ENCODE peak calls at places on chromosomes 16 and 17, in six cellular contexts. One of them, this sample, is unnamed.

GRCh38 chr17:57670769-57671545 is 74.1 kb downstream of the CCDC182 start:
- DNase-seq in left ventricle myocardium inferior: no peak
- DNase-seq in CD4-positive, alpha-beta T cell: no peak
- DNase-seq in A549: no peak
- DNase-seq in RWPE1: no peak
- DNase-seq in epithelial cell of proximal tubule: no peak
- DNase-seq in this sample: no peak

GRCh38 chr17:36818134-36818825 is 119.0 kb upstream of the LHX1 start:
- DNase-seq in CD4-positive, alpha-beta T cell: no peak
- DNase-seq in left ventricle myocardium inferior: no peak
- DNase-seq in A549: no peak
- DNase-seq in epithelial cell of proximal tubule: no peak
- DNase-seq in RWPE1: no peak
- DNase-seq in this sample: no peak

GRCh38 chr17:82148997-82149396 is 51.0 kb upstream of the FASN start:
- DNase-seq in CD4-positive, alpha-beta T cell: no peak
- DNase-seq in left ventricle myocardium inferior: no peak
- DNase-seq in A549: no peak
- DNase-seq in epithelial cell of proximal tubule: no peak
- DNase-seq in RWPE1: no peak
- DNase-seq in this sample: no peak

GRCh38 chr17:40461036-40461721 is 17.9 kb downstream of the IGFBP4 start:
- DNase-seq in A549: no peak
- DNase-seq in CD4-positive, alpha-beta T cell: no peak
- DNase-seq in epithelial cell of proximal tubule: no peak
- DNase-seq in RWPE1: no peak
- DNase-seq in left ventricle myocardium inferior: no peak
- DNase-seq in this sample: no peak

GRCh38 chr17:61009619-61010018 is 332.0 kb downstream of the BCAS3 start:
- DNase-seq in A549: no peak
- DNase-seq in epithelial cell of proximal tubule: no peak
- DNase-seq in left ventricle myocardium inferior: no peak
- DNase-seq in CD4-positive, alpha-beta T cell: no peak
- DNase-seq in RWPE1: no peak
- DNase-seq in this sample: no peak

GRCh38 chr17:57861737-57862409 is 12.0 kb upstream of the MRPS23 start:
- DNase-seq in epithelial cell of proximal tubule: no peak
- DNase-seq in A549: peak; percentile 69
- DNase-seq in CD4-positive, alpha-beta T cell: no peak
- DNase-seq in left ventricle myocardium inferior: peak; percentile 78
- DNase-seq in RWPE1: no peak
- DNase-seq in this sample: no peak

GRCh38 chr17:56594528-56595418 is 1.3 kb downstream of the NOG start:
- DNase-seq in CD4-positive, alpha-beta T cell: no peak
- DNase-seq in epithelial cell of proximal tubule: no peak
- DNase-seq in A549: peak; percentile 42
- DNase-seq in RWPE1: no peak
- DNase-seq in left ventricle myocardium inferior: no peak
- DNase-seq in this sample: no peak

GRCh38 chr17:7486181-7486580 is 2.0 kb downstream of the POLR2A start:
- DNase-seq in epithelial cell of proximal tubule: no peak
- DNase-seq in RWPE1: no peak
- DNase-seq in left ventricle myocardium inferior: no peak
- DNase-seq in A549: no peak
- DNase-seq in CD4-positive, alpha-beta T cell: no peak
- DNase-seq in this sample: no peak

GRCh38 chr16:66026211-66026610 is 340.3 kb upstream of the CDH5 start:
- DNase-seq in RWPE1: no peak
- DNase-seq in CD4-positive, alpha-beta T cell: no peak
- DNase-seq in A549: no peak
- DNase-seq in left ventricle myocardium inferior: no peak
- DNase-seq in epithelial cell of proximal tubule: no peak
- DNase-seq in this sample: no peak

GRCh38 chr17:7838291-7839075 is 4.5 kb downstream of the KDM6B start:
- DNase-seq in RWPE1: no peak
- DNase-seq in CD4-positive, alpha-beta T cell: no peak
- DNase-seq in A549: no peak
- DNase-seq in left ventricle myocardium inferior: no peak
- DNase-seq in epithelial cell of proximal tubule: no peak
- DNase-seq in this sample: no peak

GRCh38 chr17:77349976-77350830 is 209.4 kb downstream of the SEC14L1 start:
- DNase-seq in left ventricle myocardium inferior: no peak
- DNase-seq in RWPE1: no peak
- DNase-seq in A549: no peak
- DNase-seq in epithelial cell of proximal tubule: no peak
- DNase-seq in CD4-positive, alpha-beta T cell: no peak
- DNase-seq in this sample: peak; percentile 20

GRCh38 chr17:42405963-42406495 is 17.0 kb downstream of the CAVIN1 start:
- DNase-seq in RWPE1: peak; percentile 34
- DNase-seq in epithelial cell of proximal tubule: no peak
- DNase-seq in A549: peak; percentile 90
- DNase-seq in CD4-positive, alpha-beta T cell: peak; percentile 83
- DNase-seq in left ventricle myocardium inferior: peak; percentile 88
- DNase-seq in this sample: peak; percentile 45

GRCh38 chr17:59845595-59846390 is 47.0 kb downstream of the TUBD1 start:
- DNase-seq in CD4-positive, alpha-beta T cell: no peak
- DNase-seq in epithelial cell of proximal tubule: peak; percentile 92
- DNase-seq in left ventricle myocardium inferior: no peak
- DNase-seq in A549: peak; percentile 72
- DNase-seq in RWPE1: peak; percentile 59
- DNase-seq in this sample: no peak

GRCh38 chr16:75402821-75403475 is 30.4 kb downstream of the CFDP1 start:
- DNase-seq in CD4-positive, alpha-beta T cell: no peak
- DNase-seq in A549: peak; percentile 33
- DNase-seq in left ventricle myocardium inferior: no peak
- DNase-seq in RWPE1: no peak
- DNase-seq in epithelial cell of proximal tubule: no peak
- DNase-seq in this sample: no peak

GRCh38 chr16:30063893-30064745 is 1.4 kb upstream of the ALDOA start:
- DNase-seq in RWPE1: no peak
- DNase-seq in A549: peak; percentile 73
- DNase-seq in left ventricle myocardium inferior: peak; percentile 84
- DNase-seq in epithelial cell of proximal tubule: no peak
- DNase-seq in CD4-positive, alpha-beta T cell: peak; percentile 53
- DNase-seq in this sample: peak; percentile 55

GRCh38 chr16:68081796-68082567 is 3.2 kb upstream of the NFATC3 start:
- DNase-seq in epithelial cell of proximal tubule: no peak
- DNase-seq in RWPE1: no peak
- DNase-seq in CD4-positive, alpha-beta T cell: no peak
- DNase-seq in left ventricle myocardium inferior: no peak
- DNase-seq in A549: no peak
- DNase-seq in this sample: no peak

GRCh38 chr16:7086842-7087616 is 245.6 kb upstream of the RBFOX1 start:
- DNase-seq in epithelial cell of proximal tubule: no peak
- DNase-seq in A549: no peak
- DNase-seq in CD4-positive, alpha-beta T cell: no peak
- DNase-seq in RWPE1: no peak
- DNase-seq in left ventricle myocardium inferior: peak; percentile 33
- DNase-seq in this sample: peak; percentile 43
- TF ChIP-seq CTCF in epithelial cell of proximal tubule: peak; percentile 29
- TF ChIP-seq CTCF in A549: no peak
- TF ChIP-seq CTCF in CD4-positive, alpha-beta T cell: no peak
- TF ChIP-seq CTCF in RWPE1: no peak
- TF ChIP-seq CTCF in left ventricle myocardium inferior: peak; percentile 57
- TF ChIP-seq CTCF in this sample: no peak

GRCh38 chr16:26959416-26960009 is 107.2 kb upstream of the C16orf82 start:
- DNase-seq in left ventricle myocardium inferior: no peak
- DNase-seq in epithelial cell of proximal tubule: no peak
- DNase-seq in A549: no peak
- DNase-seq in RWPE1: no peak
- DNase-seq in CD4-positive, alpha-beta T cell: no peak
- DNase-seq in this sample: no peak

GRCh38 chr16:26961459-26961858 is 105.3 kb upstream of the C16orf82 start:
- DNase-seq in epithelial cell of proximal tubule: no peak
- DNase-seq in RWPE1: no peak
- DNase-seq in left ventricle myocardium inferior: no peak
- DNase-seq in CD4-positive, alpha-beta T cell: no peak
- DNase-seq in A549: no peak
- DNase-seq in this sample: no peak

GRCh38 chr16:26957283-26957859 is 109.4 kb upstream of the C16orf82 start:
- DNase-seq in RWPE1: no peak
- DNase-seq in A549: no peak
- DNase-seq in left ventricle myocardium inferior: no peak
- DNase-seq in CD4-positive, alpha-beta T cell: no peak
- DNase-seq in epithelial cell of proximal tubule: no peak
- DNase-seq in this sample: no peak

DNA sequence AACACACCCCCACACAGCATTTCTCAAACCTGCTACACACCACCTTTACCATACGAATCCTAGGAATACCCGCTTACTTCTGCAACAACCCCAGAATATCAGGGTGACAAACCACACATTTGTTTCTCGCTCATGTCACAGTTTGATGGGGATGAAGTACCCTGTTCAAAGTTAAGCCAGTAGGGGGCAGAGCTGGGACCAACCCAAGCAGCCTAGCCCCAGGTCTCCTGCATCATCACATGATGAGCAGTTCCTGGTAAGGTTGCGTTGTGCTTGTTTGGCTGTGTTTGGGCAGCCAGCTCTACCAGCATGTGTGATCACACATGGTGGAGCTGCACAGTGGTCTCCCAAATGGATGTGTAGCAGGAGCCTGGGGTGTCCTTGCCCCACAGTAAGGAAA is 103.6 kb upstream of the C16orf82 start:
- DNase-seq in CD4-positive, alpha-beta T cell: no peak
- DNase-seq in RWPE1: no peak
- DNase-seq in left ventricle myocardium inferior: no peak
- DNase-seq in epithelial cell of proximal tubule: no peak
- DNase-seq in A549: no peak
- DNase-seq in this sample: no peak
- TF ChIP-seq CTCF in CD4-positive, alpha-beta T cell: peak; percentile 19
- TF ChIP-seq CTCF in RWPE1: no peak
- TF ChIP-seq CTCF in left ventricle myocardium inferior: no peak
- TF ChIP-seq CTCF in epithelial cell of proximal tubule: peak; percentile 53
- TF ChIP-seq CTCF in A549: no peak
- TF ChIP-seq CTCF in this sample: no peak

DNA sequence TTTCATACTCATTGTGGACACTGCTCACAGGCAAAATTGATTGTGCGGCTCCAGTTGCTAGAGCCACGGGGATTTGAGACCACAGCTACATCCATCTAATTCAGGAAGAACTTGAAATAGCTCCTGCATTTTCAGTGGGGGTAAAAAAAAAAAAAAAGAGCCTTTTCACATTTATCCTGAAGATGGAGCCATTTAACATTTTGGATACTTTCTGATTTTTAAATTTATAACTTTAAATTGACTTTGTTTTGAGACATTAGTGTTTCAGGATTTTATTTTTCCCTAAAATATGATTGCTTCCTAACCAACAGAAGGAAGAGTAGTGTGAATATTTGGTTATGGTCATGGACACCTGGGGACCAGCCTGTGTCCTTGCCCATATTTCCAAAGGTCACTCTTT is 1080.2 kb upstream of the EEF2KMT start:
- DNase-seq in left ventricle myocardium inferior: no peak
- DNase-seq in epithelial cell of proximal tubule: no peak
- DNase-seq in A549: no peak
- DNase-seq in RWPE1: no peak
- DNase-seq in CD4-positive, alpha-beta T cell: no peak
- DNase-seq in this sample: no peak
- TF ChIP-seq CTCF in left ventricle myocardium inferior: no peak
- TF ChIP-seq CTCF in epithelial cell of proximal tubule: no peak
- TF ChIP-seq CTCF in A549: no peak
- TF ChIP-seq CTCF in RWPE1: no peak
- TF ChIP-seq CTCF in CD4-positive, alpha-beta T cell: no peak
- TF ChIP-seq CTCF in this sample: no peak

DNA sequence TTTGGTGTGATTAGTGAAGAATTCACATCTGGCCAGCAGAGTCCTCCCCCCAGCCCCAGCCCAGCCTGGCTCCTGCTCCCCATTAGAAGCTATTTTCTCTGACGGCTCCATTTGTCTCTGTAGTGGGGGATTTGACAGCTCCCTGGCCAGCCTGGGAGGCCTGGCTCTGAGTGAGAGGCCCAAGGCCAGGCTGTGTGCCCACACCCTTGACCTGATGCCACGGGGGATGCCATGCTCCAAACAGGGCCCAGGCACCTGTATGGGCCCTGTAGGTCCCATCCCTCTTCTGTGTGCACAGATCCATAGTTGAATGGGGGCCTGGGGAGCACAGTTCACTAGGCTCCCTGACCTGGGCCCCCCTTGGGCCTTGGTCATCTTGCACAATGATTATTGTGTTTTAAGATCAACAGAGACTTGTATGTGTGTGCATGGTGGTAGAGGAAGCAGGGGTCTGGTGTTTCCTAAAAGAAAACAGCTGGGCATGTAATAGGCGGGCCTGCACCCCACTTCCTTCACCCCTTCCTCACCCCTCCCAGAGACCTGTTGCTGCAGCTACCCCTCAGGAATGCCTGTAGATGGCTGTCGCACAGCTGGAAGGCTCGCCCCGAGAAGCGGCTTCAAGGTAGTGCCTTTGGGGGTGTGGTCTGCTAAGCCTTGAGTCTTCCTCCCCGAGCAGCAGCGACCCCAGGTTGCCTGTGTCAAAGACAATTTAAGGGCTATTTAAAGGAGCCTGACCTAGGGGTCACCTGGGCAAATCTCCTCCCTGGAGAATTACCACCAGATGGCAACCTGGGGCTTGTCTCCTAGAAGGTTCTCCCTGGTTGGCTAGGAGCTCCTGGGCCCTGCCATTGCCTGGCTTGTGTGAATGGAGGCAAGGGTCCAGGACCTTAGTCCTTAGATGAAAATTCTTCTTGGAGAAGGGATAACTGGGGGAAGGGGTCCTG is 51.0 kb upstream of the TAC4 start:
- DNase-seq in left ventricle myocardium inferior: no peak
- DNase-seq in RWPE1: no peak
- DNase-seq in A549: peak; percentile 78
- DNase-seq in CD4-positive, alpha-beta T cell: no peak
- DNase-seq in epithelial cell of proximal tubule: no peak
- DNase-seq in this sample: no peak
- TF ChIP-seq CTCF in left ventricle myocardium inferior: no peak
- TF ChIP-seq CTCF in RWPE1: no peak
- TF ChIP-seq CTCF in A549: peak; percentile 52
- TF ChIP-seq CTCF in CD4-positive, alpha-beta T cell: no peak
- TF ChIP-seq CTCF in epithelial cell of proximal tubule: peak; percentile 51
- TF ChIP-seq CTCF in this sample: no peak